ENCODE peak calls at places on chromosomes 4 and X, in seven cellular contexts. One of them, this sample, is unnamed.

GRCh38 chr4:108683479-108683878 is 33.1 kb downstream of the OSTC start:
- DNase-seq in cardiac muscle cell: no peak
- DNase-seq in activated CD4-positive, alpha-beta T cell treated with anti-CD3 and anti-CD28 coated beads for 36 hours: no peak
- DNase-seq in activated CD8-positive, alpha-beta memory T cell treated with anti-CD3 and anti-CD28 coated beads, Interleukin-2, amount 50 U/mL, for 48 hours: no peak
- DNase-seq in Daoy: no peak
- DNase-seq in hepatocyte: peak
- DNase-seq in RCC 7860: no peak
- DNase-seq in this sample: peak

GRCh38 chr4:40992472-40993298 is 221.7 kb downstream of the APBB2 start:
- DNase-seq in activated CD8-positive, alpha-beta memory T cell treated with anti-CD3 and anti-CD28 coated beads, Interleukin-2, amount 50 U/mL, for 48 hours: no peak
- DNase-seq in RCC 7860: peak
- DNase-seq in cardiac muscle cell: no peak
- DNase-seq in hepatocyte: no peak
- DNase-seq in activated CD4-positive, alpha-beta T cell treated with anti-CD3 and anti-CD28 coated beads for 36 hours: peak
- DNase-seq in Daoy: peak
- DNase-seq in this sample: peak

GRCh38 chrX:153768311-153769157 is 4.5 kb downstream of the PLXNB3 start:
- DNase-seq in activated CD4-positive, alpha-beta T cell treated with anti-CD3 and anti-CD28 coated beads for 36 hours: no peak
- DNase-seq in RCC 7860: no peak
- DNase-seq in activated CD8-positive, alpha-beta memory T cell treated with anti-CD3 and anti-CD28 coated beads, Interleukin-2, amount 50 U/mL, for 48 hours: peak
- DNase-seq in Daoy: no peak
- DNase-seq in hepatocyte: no peak
- DNase-seq in cardiac muscle cell: no peak
- DNase-seq in this sample: no peak

GRCh38 chr4:140628016-140628415 is 59.3 kb upstream of the UCP1 start:
- DNase-seq in activated CD8-positive, alpha-beta memory T cell treated with anti-CD3 and anti-CD28 coated beads, Interleukin-2, amount 50 U/mL, for 48 hours: no peak
- DNase-seq in hepatocyte: no peak
- DNase-seq in RCC 7860: no peak
- DNase-seq in activated CD4-positive, alpha-beta T cell treated with anti-CD3 and anti-CD28 coated beads for 36 hours: no peak
- DNase-seq in Daoy: no peak
- DNase-seq in cardiac muscle cell: no peak
- DNase-seq in this sample: no peak

GRCh38 chrX:96407043-96407442 is 277.6 kb upstream of the DIAPH2 start:
- DNase-seq in activated CD4-positive, alpha-beta T cell treated with anti-CD3 and anti-CD28 coated beads for 36 hours: no peak
- DNase-seq in RCC 7860: no peak
- DNase-seq in cardiac muscle cell: no peak
- DNase-seq in Daoy: peak
- DNase-seq in activated CD8-positive, alpha-beta memory T cell treated with anti-CD3 and anti-CD28 coated beads, Interleukin-2, amount 50 U/mL, for 48 hours: no peak
- DNase-seq in hepatocyte: peak
- DNase-seq in this sample: peak

GRCh38 chr4:114116861-114117260 is 137.4 kb upstream of the ARSJ start:
- DNase-seq in cardiac muscle cell: no peak
- DNase-seq in RCC 7860: no peak
- DNase-seq in hepatocyte: no peak
- DNase-seq in Daoy: no peak
- DNase-seq in activated CD4-positive, alpha-beta T cell treated with anti-CD3 and anti-CD28 coated beads for 36 hours: no peak
- DNase-seq in activated CD8-positive, alpha-beta memory T cell treated with anti-CD3 and anti-CD28 coated beads, Interleukin-2, amount 50 U/mL, for 48 hours: no peak
- DNase-seq in this sample: no peak

GRCh38 chr4:79198886-79199591 is 126.8 kb downstream of the NAA11 start:
- DNase-seq in RCC 7860: no peak
- DNase-seq in Daoy: no peak
- DNase-seq in hepatocyte: no peak
- DNase-seq in cardiac muscle cell: no peak
- DNase-seq in activated CD8-positive, alpha-beta memory T cell treated with anti-CD3 and anti-CD28 coated beads, Interleukin-2, amount 50 U/mL, for 48 hours: no peak
- DNase-seq in activated CD4-positive, alpha-beta T cell treated with anti-CD3 and anti-CD28 coated beads for 36 hours: no peak
- DNase-seq in this sample: no peak

GRCh38 chr4:87150498-87151261 is 69.7 kb downstream of the KLHL8 start:
- DNase-seq in RCC 7860: peak
- DNase-seq in Daoy: peak
- DNase-seq in cardiac muscle cell: peak
- DNase-seq in hepatocyte: peak
- DNase-seq in activated CD8-positive, alpha-beta memory T cell treated with anti-CD3 and anti-CD28 coated beads, Interleukin-2, amount 50 U/mL, for 48 hours: no peak
- DNase-seq in activated CD4-positive, alpha-beta T cell treated with anti-CD3 and anti-CD28 coated beads for 36 hours: peak
- DNase-seq in this sample: peak

GRCh38 chr4:78945638-78946179 is 6.5 kb upstream of the PAQR3 start:
- DNase-seq in cardiac muscle cell: no peak
- DNase-seq in activated CD4-positive, alpha-beta T cell treated with anti-CD3 and anti-CD28 coated beads for 36 hours: peak
- DNase-seq in activated CD8-positive, alpha-beta memory T cell treated with anti-CD3 and anti-CD28 coated beads, Interleukin-2, amount 50 U/mL, for 48 hours: no peak
- DNase-seq in RCC 7860: no peak
- DNase-seq in Daoy: no peak
- DNase-seq in hepatocyte: no peak
- DNase-seq in this sample: peak

GRCh38 chr4:132124624-132124974 is 1024.5 kb upstream of the PCDH10 start:
- DNase-seq in activated CD8-positive, alpha-beta memory T cell treated with anti-CD3 and anti-CD28 coated beads, Interleukin-2, amount 50 U/mL, for 48 hours: no peak
- DNase-seq in Daoy: no peak
- DNase-seq in cardiac muscle cell: no peak
- DNase-seq in RCC 7860: no peak
- DNase-seq in activated CD4-positive, alpha-beta T cell treated with anti-CD3 and anti-CD28 coated beads for 36 hours: no peak
- DNase-seq in hepatocyte: no peak
- DNase-seq in this sample: no peak

GRCh38 chr4:17494258-17494657 is 17.6 kb downstream of the QDPR start:
- DNase-seq in activated CD4-positive, alpha-beta T cell treated with anti-CD3 and anti-CD28 coated beads for 36 hours: peak
- DNase-seq in RCC 7860: peak
- DNase-seq in Daoy: peak
- DNase-seq in hepatocyte: peak
- DNase-seq in cardiac muscle cell: no peak
- DNase-seq in activated CD8-positive, alpha-beta memory T cell treated with anti-CD3 and anti-CD28 coated beads, Interleukin-2, amount 50 U/mL, for 48 hours: no peak
- DNase-seq in this sample: peak

GRCh38 chrX:134171661-134172587 is 65.1 kb upstream of the CCDC160 start:
- DNase-seq in activated CD8-positive, alpha-beta memory T cell treated with anti-CD3 and anti-CD28 coated beads, Interleukin-2, amount 50 U/mL, for 48 hours: peak
- DNase-seq in Daoy: peak
- DNase-seq in activated CD4-positive, alpha-beta T cell treated with anti-CD3 and anti-CD28 coated beads for 36 hours: peak
- DNase-seq in RCC 7860: no peak
- DNase-seq in hepatocyte: peak
- DNase-seq in cardiac muscle cell: peak
- DNase-seq in this sample: no peak

GRCh38 chr4:61549356-61549755 is 349.2 kb downstream of the ADGRL3 start:
- DNase-seq in activated CD4-positive, alpha-beta T cell treated with anti-CD3 and anti-CD28 coated beads for 36 hours: no peak
- DNase-seq in Daoy: no peak
- DNase-seq in cardiac muscle cell: no peak
- DNase-seq in RCC 7860: no peak
- DNase-seq in hepatocyte: no peak
- DNase-seq in activated CD8-positive, alpha-beta memory T cell treated with anti-CD3 and anti-CD28 coated beads, Interleukin-2, amount 50 U/mL, for 48 hours: no peak
- DNase-seq in this sample: no peak

GRCh38 chr4:146122398-146122797 is 53.1 kb upstream of the LSM6 start:
- DNase-seq in cardiac muscle cell: no peak
- DNase-seq in activated CD8-positive, alpha-beta memory T cell treated with anti-CD3 and anti-CD28 coated beads, Interleukin-2, amount 50 U/mL, for 48 hours: no peak
- DNase-seq in RCC 7860: no peak
- DNase-seq in hepatocyte: no peak
- DNase-seq in activated CD4-positive, alpha-beta T cell treated with anti-CD3 and anti-CD28 coated beads for 36 hours: no peak
- DNase-seq in Daoy: no peak
- DNase-seq in this sample: no peak

GRCh38 chrX:150293311-150294013 is 69.7 kb upstream of the MAMLD1 start:
- DNase-seq in activated CD8-positive, alpha-beta memory T cell treated with anti-CD3 and anti-CD28 coated beads, Interleukin-2, amount 50 U/mL, for 48 hours: no peak
- DNase-seq in activated CD4-positive, alpha-beta T cell treated with anti-CD3 and anti-CD28 coated beads for 36 hours: no peak
- DNase-seq in RCC 7860: no peak
- DNase-seq in Daoy: no peak
- DNase-seq in hepatocyte: no peak
- DNase-seq in cardiac muscle cell: no peak
- DNase-seq in this sample: no peak

GRCh38 chr4:87005369-87005689 is 70.5 kb downstream of the AFF1 start:
- DNase-seq in Daoy: no peak
- DNase-seq in RCC 7860: no peak
- DNase-seq in activated CD8-positive, alpha-beta memory T cell treated with anti-CD3 and anti-CD28 coated beads, Interleukin-2, amount 50 U/mL, for 48 hours: no peak
- DNase-seq in hepatocyte: no peak
- DNase-seq in activated CD4-positive, alpha-beta T cell treated with anti-CD3 and anti-CD28 coated beads for 36 hours: no peak
- DNase-seq in cardiac muscle cell: no peak
- DNase-seq in this sample: no peak

GRCh38 chrX:96685205-96686099 is 810 bp downstream of the DIAPH2 start:
- DNase-seq in activated CD8-positive, alpha-beta memory T cell treated with anti-CD3 and anti-CD28 coated beads, Interleukin-2, amount 50 U/mL, for 48 hours: peak
- DNase-seq in RCC 7860: peak
- DNase-seq in hepatocyte: peak
- DNase-seq in cardiac muscle cell: peak
- DNase-seq in Daoy: peak
- DNase-seq in activated CD4-positive, alpha-beta T cell treated with anti-CD3 and anti-CD28 coated beads for 36 hours: peak
- DNase-seq in this sample: peak

This sample was measured in brain microvascular endothelial cell.